ENCODE peak calls at places on chromosomes 7 and 10, in four cellular contexts. U is K562, W is upper lobe of left lung, J is A549. I is an unnamed sample.

GRCh38 chr7:42207420-42207819 is 29.6 kb downstream of the GLI3 start:
- ATAC-seq in U (no peak), W (no peak), J (no peak), I (no peak)

GRCh38 chr10:92913973-92914372 is 65.7 kb downstream of the EXOC6 start:
- ATAC-seq in U (peak), W (no peak), J (peak), I (no peak)

GRCh38 chr10:70982443-70982842 is 94.1 kb upstream of the PCBD1 start:
- ATAC-seq in U (no peak), W (no peak), J (no peak), I (no peak)

GRCh38 chr10:114413398-114413797 is 9.1 kb upstream of the AFAP1L2 start:
- ATAC-seq in U (no peak), W (peak), J (peak), I (no peak)

GRCh38 chr10:43225787-43226153 is 41.1 kb downstream of the RASGEF1A start:
- ATAC-seq in U (no peak), W (no peak), J (no peak), I (no peak)

GRCh38 chr10:63866747-63867140 is 345.5 kb downstream of the REEP3 start:
- ATAC-seq in U (peak), W (no peak), J (peak), I (no peak)

GRCh38 chr10:6033954-6034353 is 28.2 kb downstream of the IL2RA start:
- ATAC-seq in U (peak), W (no peak), J (no peak), I (peak)

GRCh38 chr10:114151486-114151885 is 22.5 kb downstream of the CCDC186 start:
- ATAC-seq in U (no peak), W (no peak), J (peak), I (no peak)

GRCh38 chr10:57142925-57143576 is 782.0 kb upstream of the ZWINT start:
- ATAC-seq in U (no peak), W (no peak), J (no peak), I (no peak)

GRCh38 chr7:2115739-2116065 is 117.0 kb downstream of the MAD1L1 start:
- ATAC-seq in U (no peak), W (no peak), J (no peak), I (no peak)

GRCh38 chr10:71747808-71748523 is 25.4 kb downstream of the VSIR start:
- ATAC-seq in U (peak), W (peak), J (peak), I (no peak)

GRCh38 chr7:140898794-140899548 is 25.8 kb downstream of the BRAF start:
- ATAC-seq in U (peak), W (no peak), J (no peak), I (no peak)

GRCh38 chr7:141272417-141272816 is 198.6 kb downstream of the TMEM178B start:
- ATAC-seq in U (no peak), W (no peak), J (no peak), I (no peak)

GRCh38 chr7:81846398-81846797 is 76.6 kb upstream of the HGF start:
- ATAC-seq in U (no peak), W (peak), J (no peak), I (peak)

GRCh38 chr7:138097064-138097741 is 20.9 kb downstream of the AKR1D1 start:
- ATAC-seq in U (peak), W (peak), J (peak), I (no peak)

GRCh38 chr7:35749548-35749947 is 51.3 kb upstream of the SEPTIN7 start:
- ATAC-seq in U (no peak), W (peak), J (no peak), I (peak)

GRCh38 chr10:11898372-11899066 is 75.4 kb downstream of the PROSER2 start:
- ATAC-seq in U (peak), W (peak), J (no peak), I (peak)

GRCh38 chr7:4845740-4846142 is 16.1 kb downstream of the PAPOLB start:
- ATAC-seq in U (peak), W (no peak), J (no peak), I (peak)

GRCh38 chr10:73916761-73917470 is 6.0 kb downstream of the PLAU start:
- ATAC-seq in U (peak), W (no peak), J (no peak), I (peak)

GRCh38 chr10:47055386-47056382 is 144.5 kb downstream of the PTPN20 start:
- ATAC-seq in U (no peak), W (no peak), J (no peak), I (peak)

GRCh38 chr10:119222966-119223386 is 15.6 kb downstream of the GRK5 start:
- ATAC-seq in U (no peak), W (no peak), J (no peak), I (no peak)

GRCh38 chr7:140463111-140463510 is 16.2 kb downstream of the MKRN1 start:
- ATAC-seq in U (no peak), W (no peak), J (no peak), I (no peak)

GRCh38 chr10:93680414-93681047 is 21.9 kb downstream of the FRA10AC1 start:
- ATAC-seq in U (no peak), W (no peak), J (peak), I (no peak)

GRCh38 chr10:109348324-109348723 is 575.0 kb downstream of the XPNPEP1 start:
- ATAC-seq in U (no peak), W (no peak), J (no peak), I (no peak)

GRCh38 chr7:8232999-8233847 is 28.7 kb downstream of the ICA1 start:
- ATAC-seq in U (peak), W (no peak), J (peak), I (no peak)

DNA sequence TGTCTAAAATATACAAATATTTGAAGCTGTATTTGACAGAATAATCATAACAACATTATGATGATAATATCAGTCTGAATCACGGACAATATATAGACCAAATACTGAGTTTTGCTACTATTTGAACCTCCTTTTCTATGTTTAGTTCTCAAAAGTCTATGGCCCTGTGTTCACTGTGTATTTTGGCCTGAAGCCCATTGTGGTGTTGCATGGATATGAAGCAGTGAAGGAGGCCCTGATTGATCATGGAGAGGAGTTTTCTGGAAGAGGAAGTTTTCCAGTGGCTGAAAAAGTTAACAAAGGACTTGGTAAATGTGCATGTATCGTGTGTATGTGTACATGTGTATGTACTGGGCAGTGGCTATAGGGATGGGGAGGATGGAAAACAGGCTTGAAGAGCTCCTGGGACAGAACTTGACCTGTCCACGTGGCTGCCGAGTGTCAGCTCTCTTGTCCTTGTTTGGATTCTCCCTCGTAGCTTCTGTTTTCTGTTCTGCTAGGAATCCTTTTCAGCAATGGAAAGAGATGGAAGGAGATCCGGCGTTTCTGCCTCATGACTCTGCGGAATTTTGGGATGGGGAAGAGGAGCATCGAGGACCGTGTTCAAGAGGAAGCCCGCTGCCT is 4.2 kb downstream of the CYP2C18 start:
- ATAC-seq in U (no peak), W (no peak), J (no peak), I (no peak)
- H3K4me3 ChIP-seq in U (no peak), W (no peak), J (no peak), I (no peak)

GRCh38 chr7:106717997-106718871 is 57.3 kb upstream of the CCDC71L start:
- ATAC-seq in U (peak), W (peak), J (peak), I (peak)
- TF ChIP-seq EP300 in U (peak), W (peak), J (peak), I (no peak)

GRCh38 chr10:61942997-61943457 is 41.5 kb downstream of the ARID5B start:
- ATAC-seq in U (no peak), W (peak), J (no peak), I (peak)
- H3K4me3 ChIP-seq in U (no peak), W (peak), J (no peak), I (peak)

GRCh38 chr7:79453266-79453557 is 255 bp downstream of the MAGI2 start:
- ATAC-seq in U (no peak), W (peak), J (no peak), I (no peak)

GRCh38 chr7:79455173-79455790 is 1.8 kb upstream of the MAGI2 start:
- ATAC-seq in U (no peak), W (no peak), J (no peak), I (no peak)

GRCh38 chr7:79452495-79453265 is 787 bp downstream of the MAGI2 start:
- ATAC-seq in U (no peak), W (peak), J (peak), I (peak)

GRCh38 chr7:79454325-79454960 is 976 bp upstream of the MAGI2 start:
- ATAC-seq in U (no peak), W (peak), J (no peak), I (peak)

DNA sequence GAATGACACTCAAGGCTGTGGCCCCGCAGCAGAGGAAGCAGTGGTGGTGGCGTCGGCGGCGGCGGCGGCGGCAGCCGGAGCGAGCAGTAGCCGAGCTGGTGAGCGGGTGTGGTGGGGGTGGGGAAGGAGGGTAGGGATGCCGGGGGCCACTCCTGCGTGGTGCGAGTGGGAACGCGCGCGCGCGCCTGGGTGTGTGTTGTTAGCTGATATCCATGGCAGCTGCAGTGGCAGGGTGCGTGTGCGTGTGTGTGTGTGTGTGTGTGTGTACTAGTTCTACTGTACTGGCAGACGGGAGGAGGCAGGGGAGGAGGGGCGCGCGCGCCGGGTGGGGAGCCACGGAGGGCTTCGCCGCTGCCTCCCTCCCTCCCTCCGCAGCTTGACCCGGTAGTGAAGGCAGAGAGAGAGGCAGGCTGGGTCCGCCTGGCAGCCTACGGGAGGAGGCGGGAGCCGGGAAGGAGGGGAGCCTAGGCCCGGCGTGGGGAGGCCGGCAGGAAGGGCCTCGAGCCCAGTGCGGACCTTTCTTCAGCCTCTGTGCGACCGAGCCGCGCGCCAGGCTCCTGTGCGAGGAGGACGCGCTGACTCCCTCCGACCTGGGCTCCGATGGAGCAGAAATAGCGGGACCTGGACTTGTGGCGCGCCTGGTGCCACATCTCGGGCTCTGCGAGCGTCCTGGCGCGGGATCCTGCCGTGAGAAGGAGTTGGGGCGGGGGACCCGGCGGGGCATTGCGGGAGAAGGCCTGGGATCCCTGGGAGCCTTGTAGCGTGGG is at the start of gene MAGI2:
- ATAC-seq in U (no peak), W (peak), J (peak), I (peak)
- TF ChIP-seq EP300 in U (no peak), W (no peak), J (no peak), I (no peak)

DNA sequence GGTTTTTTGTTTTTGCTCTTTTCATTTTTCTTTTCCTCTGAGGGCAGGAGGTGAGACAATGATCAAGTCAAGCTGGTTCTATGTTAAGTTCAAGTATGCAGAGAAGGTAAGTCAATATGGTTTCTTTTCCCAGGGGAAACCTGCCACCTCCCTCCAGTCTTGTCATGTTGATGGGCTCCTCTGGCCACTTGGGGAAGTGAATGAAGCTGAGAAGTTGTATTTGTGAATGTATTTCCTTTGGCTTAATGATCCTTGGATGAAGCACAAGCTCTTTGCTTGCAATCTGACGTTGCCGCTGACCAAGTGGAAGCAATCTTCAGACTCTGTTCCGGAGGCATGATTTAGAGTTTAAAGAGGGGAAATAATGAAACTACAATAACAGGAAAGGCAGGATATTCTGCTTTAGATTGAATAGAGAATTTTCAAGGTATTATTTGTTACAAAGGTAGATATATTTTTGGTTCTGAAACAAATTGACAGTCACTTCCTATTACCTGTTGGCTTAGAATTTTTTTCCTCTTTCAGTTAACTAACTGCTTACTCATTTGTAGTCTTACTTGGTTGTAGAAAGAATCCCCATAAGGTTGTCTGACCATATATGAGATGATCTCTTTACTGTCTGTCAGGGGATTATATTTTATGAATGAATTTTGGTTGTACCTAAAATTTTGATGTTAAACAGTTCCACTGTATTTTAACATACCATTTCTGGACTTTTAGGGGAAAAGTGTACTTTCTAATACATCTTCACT is 369.6 kb downstream of the AUTS2 start:
- ATAC-seq in U (no peak), W (no peak), J (no peak), I (no peak)
- H3K4me3 ChIP-seq in U (no peak), W (no peak), J (no peak), I (peak)

DNA sequence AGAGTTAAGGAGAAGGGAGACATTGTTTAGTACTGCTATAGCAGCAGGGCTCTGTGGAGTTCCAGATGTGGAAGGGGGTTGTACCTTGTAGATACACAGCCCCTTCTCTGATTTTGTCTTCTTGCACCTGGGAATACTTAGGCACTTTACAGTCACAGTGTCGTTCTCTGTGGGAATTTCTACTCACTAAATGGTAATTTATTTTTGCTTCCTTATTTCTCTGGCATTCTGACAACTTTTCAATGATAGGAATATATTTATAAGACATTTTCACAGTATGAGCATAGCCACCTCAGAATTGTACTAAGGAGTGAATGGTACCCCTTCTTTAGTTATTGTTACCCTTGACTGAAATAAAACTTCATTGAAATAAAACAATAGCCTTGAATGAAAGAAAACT is 132.8 kb downstream of the SUGCT start:
- ATAC-seq in U (no peak), W (no peak), J (no peak), I (no peak)
- TF ChIP-seq EP300 in U (no peak), W (no peak), J (no peak), I (no peak)

GRCh38 chr10:133327651-133328357 is 8.9 kb downstream of the CALY start:
- ATAC-seq in U (no peak), W (no peak), J (peak), I (no peak)

GRCh38 chr10:133328358-133329343 is 8.0 kb downstream of the CALY start:
- ATAC-seq in U (no peak), W (no peak), J (peak), I (no peak)

GRCh38 chr10:133326745-133327650 is 9.7 kb downstream of the CALY start:
- ATAC-seq in U (no peak), W (no peak), J (no peak), I (no peak)

GRCh38 chr10:133332936-133333699 is 3.6 kb downstream of the CALY start:
- ATAC-seq in U (no peak), W (no peak), J (no peak), I (no peak)

DNA sequence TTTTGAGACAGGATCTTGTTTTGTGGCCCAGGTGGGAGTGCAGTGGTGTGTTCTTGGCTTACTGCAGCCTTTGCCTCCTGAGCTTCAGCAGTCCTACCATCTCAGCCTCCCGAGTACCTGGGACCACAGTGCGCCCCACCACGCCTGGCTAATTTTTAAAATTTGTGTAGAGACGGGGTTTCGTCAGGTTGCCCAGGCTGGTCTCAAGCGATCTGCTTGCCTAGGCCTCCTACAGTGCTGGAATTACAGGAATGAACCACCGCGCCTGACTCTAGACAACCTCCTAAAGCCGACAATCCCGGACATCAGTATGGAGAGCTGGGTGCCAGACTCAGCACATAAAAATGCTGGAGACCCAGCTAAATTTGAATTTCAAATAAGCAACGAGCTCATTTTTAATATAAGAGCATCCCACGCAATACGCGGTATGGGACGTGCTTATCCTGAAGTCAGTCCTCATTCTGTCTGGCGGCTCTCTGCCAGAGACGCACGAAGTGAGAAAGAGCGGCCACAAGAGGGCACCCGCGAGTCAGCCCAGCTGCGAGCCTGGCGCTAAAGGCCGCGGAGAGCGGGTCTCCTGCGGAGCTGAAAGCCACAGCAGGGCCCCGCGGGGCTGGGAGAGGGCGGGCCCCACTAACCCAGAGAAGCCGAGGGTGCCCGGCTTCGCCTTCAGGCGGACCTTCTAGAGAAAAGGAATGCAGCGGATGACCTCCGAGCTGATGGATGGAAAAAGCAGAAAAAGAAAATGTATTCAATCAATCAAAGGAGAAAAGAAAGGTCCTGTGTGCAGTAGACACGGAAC is 7.1 kb downstream of the CALY start:
- ATAC-seq in U (peak), W (peak), J (peak), I (peak)
- H3K4me3 ChIP-seq in U (no peak), W (no peak), J (peak), I (no peak)

GRCh38 chr10:7686351-7687171 is 16.6 kb upstream of the ITIH2 start:
- ATAC-seq in U (peak), W (peak), J (peak), I (no peak)
- TF ChIP-seq EP300 in U (no peak), W (no peak), J (no peak), I (no peak)